ENCODE peak calls at places on chromosomes 6 and 20, in seven cellular contexts. I is stimulated activated CD4-positive, alpha-beta T cell treated with anti-CD3 and anti-CD28 coated beads, Interleukin-15, amount 100 ng/mL, for 1 hour; T is activated CD4-positive, alpha-beta T cell treated with anti-CD3 and anti-CD28 coated beads for 1 hour; B is fibroblast of lung; R is left colon; N is nephron progenitor cell; C is GM23248. Z is an unnamed sample.

GRCh38 chr6:113631616-113632015 is 225.5 kb upstream of the MARCKS start:
- DNase-seq in I (no peak), T (no peak), B (peak; percentile 13), R (no peak), N (no peak), C (peak; percentile 24), Z (no peak)

GRCh38 chr20:3980260-3981131 is 34.9 kb downstream of the RNF24 start:
- DNase-seq in I (no peak), T (no peak), B (peak; percentile 64), R (no peak), N (no peak), C (peak; percentile 87), Z (no peak)

GRCh38 chr6:109978174-109979032 is at the start of gene GPR6:
- DNase-seq in I (peak; percentile 5), T (no peak), B (peak; percentile 52), R (no peak), N (peak; percentile 99), C (peak; percentile 64), Z (peak; percentile 85)

GRCh38 chr20:54510546-54511129 is 35.2 kb downstream of the DOK5 start:
- DNase-seq in I (no peak), T (no peak), B (peak; percentile 38), R (no peak), N (peak; percentile 14), C (no peak), Z (no peak)

GRCh38 chr20:46543959-46544358 is 6.5 kb downstream of the OCSTAMP start:
- DNase-seq in I (no peak), T (no peak), B (no peak), R (no peak), N (no peak), C (no peak), Z (no peak)

GRCh38 chr6:42197574-42198362 is 3.0 kb upstream of the GUCA1B start:
- DNase-seq in I (no peak), T (no peak), B (peak; percentile 87), R (no peak), N (no peak), C (peak; percentile 86), Z (no peak)

GRCh38 chr6:142819603-142820335 is 125.2 kb downstream of the HIVEP2 start:
- DNase-seq in I (no peak), T (peak; percentile 37), B (peak; percentile 70), R (no peak), N (no peak), C (peak; percentile 27), Z (no peak)

GRCh38 chr6:17469006-17469972 is 75.9 kb downstream of the CAP2 start:
- DNase-seq in I (no peak), T (no peak), B (no peak), R (no peak), N (no peak), C (peak; percentile 49), Z (no peak)

GRCh38 chr20:19616620-19617019 is 141.4 kb upstream of the RIN2 start:
- DNase-seq in I (no peak), T (no peak), B (no peak), R (no peak), N (no peak), C (no peak), Z (no peak)

GRCh38 chr20:25129908-25130307 is 48.0 kb upstream of the VSX1 start:
- DNase-seq in I (no peak), T (no peak), B (no peak), R (no peak), N (no peak), C (no peak), Z (no peak)